ENCODE peak calls at places on chromosome 22, in nine cellular contexts. One of them, this sample, is unnamed.

GRCh38 chr22:17234144-17234623 is 14.9 kb upstream of the ADA2 start:
- DNase-seq in caudate nucleus: no peak
- DNase-seq in fibroblast of mammary gland: peak; percentile 27
- DNase-seq in upper lobe of right lung: no peak
- DNase-seq in adrenal gland: no peak
- DNase-seq in stimulated activated CD4-positive, alpha-beta T cell treated with anti-CD3 and anti-CD28 coated beads, Interleukin-1b, Interleukin-23, amount 100 ng/mL, for 1 hour: no peak
- DNase-seq in right lobe of liver: no peak
- DNase-seq in head of caudate nucleus: no peak
- DNase-seq in heart right ventricle: no peak
- DNase-seq in this sample: no peak

GRCh38 chr22:47595122-47595521 is 832.7 kb downstream of the TBC1D22A start:
- DNase-seq in caudate nucleus: no peak
- DNase-seq in fibroblast of mammary gland: no peak
- DNase-seq in upper lobe of right lung: peak; percentile 9
- DNase-seq in adrenal gland: no peak
- DNase-seq in stimulated activated CD4-positive, alpha-beta T cell treated with anti-CD3 and anti-CD28 coated beads, Interleukin-1b, Interleukin-23, amount 100 ng/mL, for 1 hour: no peak
- DNase-seq in right lobe of liver: no peak
- DNase-seq in head of caudate nucleus: no peak
- DNase-seq in heart right ventricle: no peak
- DNase-seq in this sample: peak; percentile 21

GRCh38 chr22:49372530-49373288 is 455.0 kb downstream of the BRD1 start:
- DNase-seq in caudate nucleus: no peak
- DNase-seq in fibroblast of mammary gland: no peak
- DNase-seq in upper lobe of right lung: peak; percentile 57
- DNase-seq in adrenal gland: no peak
- DNase-seq in stimulated activated CD4-positive, alpha-beta T cell treated with anti-CD3 and anti-CD28 coated beads, Interleukin-1b, Interleukin-23, amount 100 ng/mL, for 1 hour: no peak
- DNase-seq in right lobe of liver: no peak
- DNase-seq in head of caudate nucleus: peak; percentile 25
- DNase-seq in heart right ventricle: no peak
- DNase-seq in this sample: peak; percentile 37

GRCh38 chr22:19811811-19812771 is 42.6 kb downstream of the GNB1L start:
- DNase-seq in caudate nucleus: no peak
- DNase-seq in fibroblast of mammary gland: no peak
- DNase-seq in upper lobe of right lung: no peak
- DNase-seq in adrenal gland: peak; percentile 8
- DNase-seq in stimulated activated CD4-positive, alpha-beta T cell treated with anti-CD3 and anti-CD28 coated beads, Interleukin-1b, Interleukin-23, amount 100 ng/mL, for 1 hour: no peak
- DNase-seq in right lobe of liver: no peak
- DNase-seq in head of caudate nucleus: peak; percentile 17
- DNase-seq in heart right ventricle: no peak
- DNase-seq in this sample: peak; percentile 47

GRCh38 chr22:38120359-38121110 is 10.1 kb upstream of the BAIAP2L2 start:
- DNase-seq in caudate nucleus: no peak
- DNase-seq in fibroblast of mammary gland: no peak
- DNase-seq in upper lobe of right lung: no peak
- DNase-seq in adrenal gland: no peak
- DNase-seq in stimulated activated CD4-positive, alpha-beta T cell treated with anti-CD3 and anti-CD28 coated beads, Interleukin-1b, Interleukin-23, amount 100 ng/mL, for 1 hour: no peak
- DNase-seq in right lobe of liver: no peak
- DNase-seq in head of caudate nucleus: no peak
- DNase-seq in heart right ventricle: no peak
- DNase-seq in this sample: no peak

GRCh38 chr22:24474221-24474620 is 20.9 kb upstream of the UPB1 start:
- DNase-seq in caudate nucleus: no peak
- DNase-seq in fibroblast of mammary gland: peak; percentile 74
- DNase-seq in upper lobe of right lung: no peak
- DNase-seq in adrenal gland: no peak
- DNase-seq in stimulated activated CD4-positive, alpha-beta T cell treated with anti-CD3 and anti-CD28 coated beads, Interleukin-1b, Interleukin-23, amount 100 ng/mL, for 1 hour: no peak
- DNase-seq in right lobe of liver: peak; percentile 22
- DNase-seq in head of caudate nucleus: no peak
- DNase-seq in heart right ventricle: no peak
- DNase-seq in this sample: no peak

GRCh38 chr22:27419473-27419872 is 382.1 kb downstream of the MN1 start:
- DNase-seq in caudate nucleus: no peak
- DNase-seq in fibroblast of mammary gland: peak; percentile 33
- DNase-seq in upper lobe of right lung: no peak
- DNase-seq in adrenal gland: no peak
- DNase-seq in stimulated activated CD4-positive, alpha-beta T cell treated with anti-CD3 and anti-CD28 coated beads, Interleukin-1b, Interleukin-23, amount 100 ng/mL, for 1 hour: no peak
- DNase-seq in right lobe of liver: no peak
- DNase-seq in head of caudate nucleus: no peak
- DNase-seq in heart right ventricle: no peak
- DNase-seq in this sample: no peak

GRCh38 chr22:37804502-37804885 is 3.2 kb upstream of the GCAT start:
- DNase-seq in caudate nucleus: no peak
- DNase-seq in fibroblast of mammary gland: no peak
- DNase-seq in upper lobe of right lung: no peak
- DNase-seq in adrenal gland: no peak
- DNase-seq in stimulated activated CD4-positive, alpha-beta T cell treated with anti-CD3 and anti-CD28 coated beads, Interleukin-1b, Interleukin-23, amount 100 ng/mL, for 1 hour: no peak
- DNase-seq in right lobe of liver: no peak
- DNase-seq in head of caudate nucleus: no peak
- DNase-seq in heart right ventricle: no peak
- DNase-seq in this sample: peak; percentile 63

GRCh38 chr22:43090130-43090789 is 1.1 kb upstream of the TTLL1 start:
- DNase-seq in caudate nucleus: no peak
- DNase-seq in fibroblast of mammary gland: peak; percentile 93
- DNase-seq in upper lobe of right lung: no peak
- DNase-seq in adrenal gland: peak; percentile 84
- DNase-seq in stimulated activated CD4-positive, alpha-beta T cell treated with anti-CD3 and anti-CD28 coated beads, Interleukin-1b, Interleukin-23, amount 100 ng/mL, for 1 hour: no peak
- DNase-seq in right lobe of liver: peak; percentile 63
- DNase-seq in head of caudate nucleus: peak; percentile 55
- DNase-seq in heart right ventricle: peak; percentile 62
- DNase-seq in this sample: peak; percentile 62

GRCh38 chr22:37234736-37235711 is 9.0 kb downstream of the RAC2 start:
- DNase-seq in caudate nucleus: no peak
- DNase-seq in fibroblast of mammary gland: no peak
- DNase-seq in upper lobe of right lung: no peak
- DNase-seq in adrenal gland: no peak
- DNase-seq in stimulated activated CD4-positive, alpha-beta T cell treated with anti-CD3 and anti-CD28 coated beads, Interleukin-1b, Interleukin-23, amount 100 ng/mL, for 1 hour: no peak
- DNase-seq in right lobe of liver: peak; percentile 31
- DNase-seq in head of caudate nucleus: no peak
- DNase-seq in heart right ventricle: no peak
- DNase-seq in this sample: peak; percentile 64

GRCh38 chr22:17814830-17815229 is 40.6 kb upstream of the BID start:
- DNase-seq in caudate nucleus: no peak
- DNase-seq in fibroblast of mammary gland: no peak
- DNase-seq in upper lobe of right lung: no peak
- DNase-seq in adrenal gland: no peak
- DNase-seq in stimulated activated CD4-positive, alpha-beta T cell treated with anti-CD3 and anti-CD28 coated beads, Interleukin-1b, Interleukin-23, amount 100 ng/mL, for 1 hour: no peak
- DNase-seq in right lobe of liver: no peak
- DNase-seq in head of caudate nucleus: no peak
- DNase-seq in heart right ventricle: no peak
- DNase-seq in this sample: no peak

GRCh38 chr22:35618427-35619223 is 1.5 kb upstream of the MB start:
- DNase-seq in caudate nucleus: no peak
- DNase-seq in fibroblast of mammary gland: no peak
- DNase-seq in upper lobe of right lung: no peak
- DNase-seq in adrenal gland: no peak
- DNase-seq in stimulated activated CD4-positive, alpha-beta T cell treated with anti-CD3 and anti-CD28 coated beads, Interleukin-1b, Interleukin-23, amount 100 ng/mL, for 1 hour: no peak
- DNase-seq in right lobe of liver: no peak
- DNase-seq in head of caudate nucleus: no peak
- DNase-seq in heart right ventricle: no peak
- DNase-seq in this sample: no peak

GRCh38 chr22:27993201-27993635 is 74.2 kb upstream of the PITPNB start:
- DNase-seq in caudate nucleus: no peak
- DNase-seq in fibroblast of mammary gland: no peak
- DNase-seq in upper lobe of right lung: peak; percentile 58
- DNase-seq in adrenal gland: peak; percentile 10
- DNase-seq in stimulated activated CD4-positive, alpha-beta T cell treated with anti-CD3 and anti-CD28 coated beads, Interleukin-1b, Interleukin-23, amount 100 ng/mL, for 1 hour: no peak
- DNase-seq in right lobe of liver: peak; percentile 42
- DNase-seq in head of caudate nucleus: no peak
- DNase-seq in heart right ventricle: no peak
- DNase-seq in this sample: no peak

GRCh38 chr22:38725900-38726655 is 20.3 kb downstream of the GTPBP1 start:
- DNase-seq in caudate nucleus: no peak
- DNase-seq in fibroblast of mammary gland: no peak
- DNase-seq in upper lobe of right lung: no peak
- DNase-seq in adrenal gland: no peak
- DNase-seq in stimulated activated CD4-positive, alpha-beta T cell treated with anti-CD3 and anti-CD28 coated beads, Interleukin-1b, Interleukin-23, amount 100 ng/mL, for 1 hour: no peak
- DNase-seq in right lobe of liver: no peak
- DNase-seq in head of caudate nucleus: no peak
- DNase-seq in heart right ventricle: no peak
- DNase-seq in this sample: no peak

GRCh38 chr22:19586922-19587684 is 62.9 kb upstream of the CLDN5 start:
- DNase-seq in caudate nucleus: no peak
- DNase-seq in fibroblast of mammary gland: no peak
- DNase-seq in upper lobe of right lung: no peak
- DNase-seq in adrenal gland: no peak
- DNase-seq in stimulated activated CD4-positive, alpha-beta T cell treated with anti-CD3 and anti-CD28 coated beads, Interleukin-1b, Interleukin-23, amount 100 ng/mL, for 1 hour: no peak
- DNase-seq in right lobe of liver: peak; percentile 80
- DNase-seq in head of caudate nucleus: no peak
- DNase-seq in heart right ventricle: no peak
- DNase-seq in this sample: no peak

GRCh38 chr22:43343262-43343988 is at the start of gene SCUBE1:
- DNase-seq in caudate nucleus: no peak
- DNase-seq in fibroblast of mammary gland: peak; percentile 7
- DNase-seq in upper lobe of right lung: peak; percentile 85
- DNase-seq in adrenal gland: peak; percentile 65
- DNase-seq in stimulated activated CD4-positive, alpha-beta T cell treated with anti-CD3 and anti-CD28 coated beads, Interleukin-1b, Interleukin-23, amount 100 ng/mL, for 1 hour: peak; percentile 7
- DNase-seq in right lobe of liver: peak; percentile 70
- DNase-seq in head of caudate nucleus: peak; percentile 24
- DNase-seq in heart right ventricle: peak; percentile 19
- DNase-seq in this sample: peak; percentile 80

GRCh38 chr22:44191036-44191454 is 10.3 kb downstream of the PARVG start:
- DNase-seq in caudate nucleus: no peak
- DNase-seq in fibroblast of mammary gland: peak; percentile 9
- DNase-seq in upper lobe of right lung: peak; percentile 48
- DNase-seq in adrenal gland: no peak
- DNase-seq in stimulated activated CD4-positive, alpha-beta T cell treated with anti-CD3 and anti-CD28 coated beads, Interleukin-1b, Interleukin-23, amount 100 ng/mL, for 1 hour: no peak
- DNase-seq in right lobe of liver: no peak
- DNase-seq in head of caudate nucleus: no peak
- DNase-seq in heart right ventricle: no peak
- DNase-seq in this sample: peak; percentile 74

GRCh38 chr22:29139965-29140782 is 65.5 kb upstream of the EMID1 start:
- DNase-seq in caudate nucleus: no peak
- DNase-seq in fibroblast of mammary gland: peak; percentile 60
- DNase-seq in upper lobe of right lung: no peak
- DNase-seq in adrenal gland: no peak
- DNase-seq in stimulated activated CD4-positive, alpha-beta T cell treated with anti-CD3 and anti-CD28 coated beads, Interleukin-1b, Interleukin-23, amount 100 ng/mL, for 1 hour: no peak
- DNase-seq in right lobe of liver: no peak
- DNase-seq in head of caudate nucleus: no peak
- DNase-seq in heart right ventricle: no peak
- DNase-seq in this sample: peak; percentile 17

GRCh38 chr22:46273432-46274148 is 5.8 kb downstream of the TTC38 start:
- DNase-seq in caudate nucleus: no peak
- DNase-seq in fibroblast of mammary gland: no peak
- DNase-seq in upper lobe of right lung: no peak
- DNase-seq in adrenal gland: no peak
- DNase-seq in stimulated activated CD4-positive, alpha-beta T cell treated with anti-CD3 and anti-CD28 coated beads, Interleukin-1b, Interleukin-23, amount 100 ng/mL, for 1 hour: no peak
- DNase-seq in right lobe of liver: no peak
- DNase-seq in head of caudate nucleus: no peak
- DNase-seq in heart right ventricle: no peak
- DNase-seq in this sample: no peak

GRCh38 chr22:24768537-24769374 is 5.8 kb downstream of the PIWIL3 start:
- DNase-seq in caudate nucleus: no peak
- DNase-seq in fibroblast of mammary gland: peak; percentile 60
- DNase-seq in upper lobe of right lung: no peak
- DNase-seq in adrenal gland: peak; percentile 66
- DNase-seq in stimulated activated CD4-positive, alpha-beta T cell treated with anti-CD3 and anti-CD28 coated beads, Interleukin-1b, Interleukin-23, amount 100 ng/mL, for 1 hour: no peak
- DNase-seq in right lobe of liver: peak; percentile 60
- DNase-seq in head of caudate nucleus: peak; percentile 50
- DNase-seq in heart right ventricle: peak; percentile 63
- DNase-seq in this sample: peak; percentile 55